ENCODE peak calls at places on chromosomes 12 and 14, in seven cellular contexts. One of them, this sample, is unnamed.

GRCh38 chr12:42730286-42730685 is 140.7 kb upstream of the PRICKLE1 start:
- DNase-seq in SHP77: no peak
- DNase-seq in central memory CD8-positive, alpha-beta T cell: no peak
- DNase-seq in activated CD8-positive, alpha-beta memory T cell treated with anti-CD3 and anti-CD28 coated beads for 24 hours: no peak
- DNase-seq in KBM-7: no peak
- DNase-seq in AG10803: no peak
- DNase-seq in T-cell: no peak
- DNase-seq in this sample: no peak

GRCh38 chr14:65019944-65020566 is 33.4 kb downstream of the FNTB start:
- DNase-seq in central memory CD8-positive, alpha-beta T cell: no peak
- DNase-seq in SHP77: peak
- DNase-seq in AG10803: peak
- DNase-seq in activated CD8-positive, alpha-beta memory T cell treated with anti-CD3 and anti-CD28 coated beads for 24 hours: no peak
- DNase-seq in T-cell: no peak
- DNase-seq in KBM-7: peak
- DNase-seq in this sample: peak

GRCh38 chr12:28710882-28711281 is 438.2 kb upstream of the FAR2 start:
- DNase-seq in T-cell: no peak
- DNase-seq in KBM-7: no peak
- DNase-seq in activated CD8-positive, alpha-beta memory T cell treated with anti-CD3 and anti-CD28 coated beads for 24 hours: no peak
- DNase-seq in central memory CD8-positive, alpha-beta T cell: no peak
- DNase-seq in AG10803: peak
- DNase-seq in SHP77: no peak
- DNase-seq in this sample: no peak

GRCh38 chr12:123057505-123058265 is 77.2 kb downstream of the ARL6IP4 start:
- DNase-seq in KBM-7: no peak
- DNase-seq in SHP77: no peak
- DNase-seq in T-cell: no peak
- DNase-seq in central memory CD8-positive, alpha-beta T cell: no peak
- DNase-seq in activated CD8-positive, alpha-beta memory T cell treated with anti-CD3 and anti-CD28 coated beads for 24 hours: no peak
- DNase-seq in AG10803: no peak
- DNase-seq in this sample: peak

GRCh38 chr12:95351745-95352144 is 122.2 kb upstream of the METAP2 start:
- DNase-seq in T-cell: no peak
- DNase-seq in KBM-7: no peak
- DNase-seq in SHP77: no peak
- DNase-seq in activated CD8-positive, alpha-beta memory T cell treated with anti-CD3 and anti-CD28 coated beads for 24 hours: no peak
- DNase-seq in central memory CD8-positive, alpha-beta T cell: no peak
- DNase-seq in AG10803: peak
- DNase-seq in this sample: no peak

GRCh38 chr12:56315256-56315625 is 547 bp downstream of the CNPY2 start:
- DNase-seq in KBM-7: no peak
- DNase-seq in central memory CD8-positive, alpha-beta T cell: no peak
- DNase-seq in AG10803: no peak
- DNase-seq in T-cell: no peak
- DNase-seq in SHP77: no peak
- DNase-seq in activated CD8-positive, alpha-beta memory T cell treated with anti-CD3 and anti-CD28 coated beads for 24 hours: no peak
- DNase-seq in this sample: peak

GRCh38 chr12:27319394-27319793 is 13.2 kb upstream of the BMAL2 start:
- DNase-seq in activated CD8-positive, alpha-beta memory T cell treated with anti-CD3 and anti-CD28 coated beads for 24 hours: no peak
- DNase-seq in KBM-7: no peak
- DNase-seq in SHP77: no peak
- DNase-seq in AG10803: peak
- DNase-seq in T-cell: no peak
- DNase-seq in central memory CD8-positive, alpha-beta T cell: no peak
- DNase-seq in this sample: no peak

GRCh38 chr14:105857816-105858675 is 331.7 kb downstream of the TMEM121 start:
- DNase-seq in activated CD8-positive, alpha-beta memory T cell treated with anti-CD3 and anti-CD28 coated beads for 24 hours: peak
- DNase-seq in SHP77: no peak
- DNase-seq in KBM-7: peak
- DNase-seq in central memory CD8-positive, alpha-beta T cell: peak
- DNase-seq in T-cell: no peak
- DNase-seq in AG10803: no peak
- DNase-seq in this sample: no peak

GRCh38 chr14:104800600-104801283 is at the start of gene ZBTB42:
- DNase-seq in KBM-7: peak
- DNase-seq in T-cell: peak
- DNase-seq in central memory CD8-positive, alpha-beta T cell: peak
- DNase-seq in activated CD8-positive, alpha-beta memory T cell treated with anti-CD3 and anti-CD28 coated beads for 24 hours: peak
- DNase-seq in AG10803: peak
- DNase-seq in SHP77: peak
- DNase-seq in this sample: peak

GRCh38 chr12:119869720-119870119 is 7.4 kb downstream of the CIT start:
- DNase-seq in KBM-7: no peak
- DNase-seq in T-cell: no peak
- DNase-seq in activated CD8-positive, alpha-beta memory T cell treated with anti-CD3 and anti-CD28 coated beads for 24 hours: no peak
- DNase-seq in AG10803: peak
- DNase-seq in central memory CD8-positive, alpha-beta T cell: no peak
- DNase-seq in SHP77: no peak
- DNase-seq in this sample: no peak

GRCh38 chr14:56241441-56241840 is 123.2 kb downstream of the PELI2 start:
- DNase-seq in T-cell: no peak
- DNase-seq in AG10803: no peak
- DNase-seq in activated CD8-positive, alpha-beta memory T cell treated with anti-CD3 and anti-CD28 coated beads for 24 hours: no peak
- DNase-seq in central memory CD8-positive, alpha-beta T cell: no peak
- DNase-seq in KBM-7: no peak
- DNase-seq in SHP77: no peak
- DNase-seq in this sample: no peak

GRCh38 chr14:89921896-89922548 is 32.5 kb downstream of the EFCAB11 start:
- DNase-seq in activated CD8-positive, alpha-beta memory T cell treated with anti-CD3 and anti-CD28 coated beads for 24 hours: no peak
- DNase-seq in AG10803: peak
- DNase-seq in SHP77: no peak
- DNase-seq in central memory CD8-positive, alpha-beta T cell: no peak
- DNase-seq in T-cell: no peak
- DNase-seq in KBM-7: no peak
- DNase-seq in this sample: no peak

GRCh38 chr12:50222275-50222783 is 55.2 kb upstream of the CERS5 start:
- DNase-seq in SHP77: peak
- DNase-seq in KBM-7: peak
- DNase-seq in AG10803: peak
- DNase-seq in T-cell: no peak
- DNase-seq in central memory CD8-positive, alpha-beta T cell: no peak
- DNase-seq in activated CD8-positive, alpha-beta memory T cell treated with anti-CD3 and anti-CD28 coated beads for 24 hours: peak
- DNase-seq in this sample: peak

GRCh38 chr12:67827820-67828383 is 161.3 kb upstream of the IFNG-AS1 start:
- DNase-seq in AG10803: peak
- DNase-seq in T-cell: no peak
- DNase-seq in KBM-7: no peak
- DNase-seq in activated CD8-positive, alpha-beta memory T cell treated with anti-CD3 and anti-CD28 coated beads for 24 hours: peak
- DNase-seq in central memory CD8-positive, alpha-beta T cell: no peak
- DNase-seq in SHP77: no peak
- DNase-seq in this sample: peak

GRCh38 chr14:72708708-72709475 is 185.0 kb downstream of the DPF3 start:
- DNase-seq in central memory CD8-positive, alpha-beta T cell: no peak
- DNase-seq in SHP77: no peak
- DNase-seq in activated CD8-positive, alpha-beta memory T cell treated with anti-CD3 and anti-CD28 coated beads for 24 hours: no peak
- DNase-seq in T-cell: no peak
- DNase-seq in KBM-7: no peak
- DNase-seq in AG10803: no peak
- DNase-seq in this sample: peak

This sample was measured in left kidney.